ENCODE peak calls at places on chromosomes 3 and 15, in nine cellular contexts. One of them, this sample, is unnamed.
A peak's percentile ranks its signal among the peaks of the same experiment; 100 is the strongest.

GRCh38 chr15:89492934-89493631 is 3.3 kb downstream of the RHCG start:
- DNase-seq in MM.1S: no peak
- DNase-seq in hepatocyte: no peak
- DNase-seq in GM23248: no peak
- DNase-seq in PC-3: no peak
- DNase-seq in HCT116: no peak
- DNase-seq in neural progenitor cell: no peak
- DNase-seq in GM23338: no peak
- DNase-seq in SK-N-SH: no peak
- DNase-seq in this sample: no peak

GRCh38 chr3:23174426-23175039 is 28.6 kb upstream of the UBE2E2 start:
- DNase-seq in MM.1S: no peak
- DNase-seq in hepatocyte: no peak
- DNase-seq in GM23248: no peak
- DNase-seq in PC-3: no peak
- DNase-seq in HCT116: no peak
- DNase-seq in neural progenitor cell: peak; percentile 51
- DNase-seq in GM23338: peak; percentile 26
- DNase-seq in SK-N-SH: peak; percentile 12
- DNase-seq in this sample: no peak

GRCh38 chr3:99119312-99119810 is 217.9 kb upstream of the DCBLD2 start:
- DNase-seq in MM.1S: no peak
- DNase-seq in hepatocyte: no peak
- DNase-seq in GM23248: peak; percentile 15
- DNase-seq in PC-3: peak; percentile 16
- DNase-seq in HCT116: no peak
- DNase-seq in neural progenitor cell: no peak
- DNase-seq in GM23338: no peak
- DNase-seq in SK-N-SH: no peak
- DNase-seq in this sample: no peak

GRCh38 chr3:180646187-180646790 is 33.0 kb downstream of the CCDC39 start:
- DNase-seq in MM.1S: peak; percentile 24
- DNase-seq in hepatocyte: no peak
- DNase-seq in GM23248: peak; percentile 7
- DNase-seq in PC-3: peak; percentile 24
- DNase-seq in HCT116: peak; percentile 2
- DNase-seq in neural progenitor cell: no peak
- DNase-seq in GM23338: peak; percentile 39
- DNase-seq in SK-N-SH: peak; percentile 7
- DNase-seq in this sample: no peak

GRCh38 chr3:14402304-14402811 is at the start of gene SLC6A6:
- DNase-seq in MM.1S: peak; percentile 98
- DNase-seq in hepatocyte: peak; percentile 98
- DNase-seq in GM23248: peak; percentile 95
- DNase-seq in PC-3: peak; percentile 98
- DNase-seq in HCT116: peak; percentile 92
- DNase-seq in neural progenitor cell: peak; percentile 97
- DNase-seq in GM23338: peak; percentile 98
- DNase-seq in SK-N-SH: peak; percentile 96
- DNase-seq in this sample: peak; percentile 99

GRCh38 chr3:189455796-189456195 is 175.4 kb upstream of the TP63 start:
- DNase-seq in MM.1S: no peak
- DNase-seq in hepatocyte: no peak
- DNase-seq in GM23248: no peak
- DNase-seq in PC-3: no peak
- DNase-seq in HCT116: no peak
- DNase-seq in neural progenitor cell: no peak
- DNase-seq in GM23338: no peak
- DNase-seq in SK-N-SH: no peak
- DNase-seq in this sample: no peak

GRCh38 chr3:71304261-71304646 is 279.3 kb downstream of the FOXP1 start:
- DNase-seq in MM.1S: no peak
- DNase-seq in hepatocyte: no peak
- DNase-seq in GM23248: no peak
- DNase-seq in PC-3: no peak
- DNase-seq in HCT116: no peak
- DNase-seq in neural progenitor cell: no peak
- DNase-seq in GM23338: peak; percentile 35
- DNase-seq in SK-N-SH: no peak
- DNase-seq in this sample: no peak

GRCh38 chr3:139935071-139935865 is at the start of gene CLSTN2:
- DNase-seq in MM.1S: peak; percentile 70
- DNase-seq in hepatocyte: peak; percentile 88
- DNase-seq in GM23248: peak; percentile 66
- DNase-seq in PC-3: no peak
- DNase-seq in HCT116: no peak
- DNase-seq in neural progenitor cell: peak; percentile 92
- DNase-seq in GM23338: peak; percentile 79
- DNase-seq in SK-N-SH: peak; percentile 92
- DNase-seq in this sample: no peak

GRCh38 chr3:196650740-196651311 is 11.3 kb downstream of the NRROS start:
- DNase-seq in MM.1S: no peak
- DNase-seq in hepatocyte: peak; percentile 84
- DNase-seq in GM23248: peak; percentile 99
- DNase-seq in PC-3: peak; percentile 92
- DNase-seq in HCT116: no peak
- DNase-seq in neural progenitor cell: no peak
- DNase-seq in GM23338: no peak
- DNase-seq in SK-N-SH: peak; percentile 87
- DNase-seq in this sample: no peak

GRCh38 chr3:38541800-38542199 is 45.7 kb downstream of the EXOG start:
- DNase-seq in MM.1S: no peak
- DNase-seq in hepatocyte: no peak
- DNase-seq in GM23248: no peak
- DNase-seq in PC-3: no peak
- DNase-seq in HCT116: no peak
- DNase-seq in neural progenitor cell: no peak
- DNase-seq in GM23338: no peak
- DNase-seq in SK-N-SH: peak; percentile 47
- DNase-seq in this sample: no peak

GRCh38 chr3:185677146-185677829 is 91.2 kb downstream of the SENP2 start:
- DNase-seq in MM.1S: peak; percentile 76
- DNase-seq in hepatocyte: peak; percentile 78
- DNase-seq in GM23248: peak; percentile 86
- DNase-seq in PC-3: peak; percentile 98
- DNase-seq in HCT116: peak; percentile 69
- DNase-seq in neural progenitor cell: peak; percentile 73
- DNase-seq in GM23338: peak; percentile 91
- DNase-seq in SK-N-SH: peak; percentile 56
- DNase-seq in this sample: peak; percentile 40

GRCh38 chr3:13173186-13173585 is 100.0 kb upstream of the IQSEC1 start:
- DNase-seq in MM.1S: no peak
- DNase-seq in hepatocyte: no peak
- DNase-seq in GM23248: no peak
- DNase-seq in PC-3: no peak
- DNase-seq in HCT116: no peak
- DNase-seq in neural progenitor cell: no peak
- DNase-seq in GM23338: no peak
- DNase-seq in SK-N-SH: no peak
- DNase-seq in this sample: no peak

GRCh38 chr3:177673105-177673804 is 476.0 kb upstream of the TBL1XR1 start:
- DNase-seq in MM.1S: no peak
- DNase-seq in hepatocyte: peak; percentile 57
- DNase-seq in GM23248: peak; percentile 94
- DNase-seq in PC-3: no peak
- DNase-seq in HCT116: no peak
- DNase-seq in neural progenitor cell: no peak
- DNase-seq in GM23338: no peak
- DNase-seq in SK-N-SH: no peak
- DNase-seq in this sample: no peak

GRCh38 chr3:194134757-194135515 is 1.0 kb upstream of the HES1 start:
- DNase-seq in MM.1S: peak; percentile 99
- DNase-seq in hepatocyte: peak; percentile 98
- DNase-seq in GM23248: peak; percentile 98
- DNase-seq in PC-3: peak; percentile 97
- DNase-seq in HCT116: peak; percentile 88
- DNase-seq in neural progenitor cell: peak; percentile 95
- DNase-seq in GM23338: peak; percentile 92
- DNase-seq in SK-N-SH: peak; percentile 93
- DNase-seq in this sample: peak; percentile 95

GRCh38 chr3:51679318-51679717 is 8.3 kb downstream of the TEX264 start:
- DNase-seq in MM.1S: no peak
- DNase-seq in hepatocyte: no peak
- DNase-seq in GM23248: no peak
- DNase-seq in PC-3: no peak
- DNase-seq in HCT116: no peak
- DNase-seq in neural progenitor cell: no peak
- DNase-seq in GM23338: no peak
- DNase-seq in SK-N-SH: no peak
- DNase-seq in this sample: no peak

GRCh38 chr15:89647191-89647851 is 7.9 kb downstream of the KIF7 start:
- DNase-seq in MM.1S: peak; percentile 57
- DNase-seq in hepatocyte: peak; percentile 79
- DNase-seq in GM23248: peak; percentile 69
- DNase-seq in PC-3: peak; percentile 72
- DNase-seq in HCT116: peak; percentile 23
- DNase-seq in neural progenitor cell: peak; percentile 82
- DNase-seq in GM23338: peak; percentile 85
- DNase-seq in SK-N-SH: peak; percentile 94
- DNase-seq in this sample: peak; percentile 51

GRCh38 chr3:148453764-148454163 is 243.9 kb upstream of the AGTR1 start:
- DNase-seq in MM.1S: no peak
- DNase-seq in hepatocyte: peak; percentile 9
- DNase-seq in GM23248: no peak
- DNase-seq in PC-3: no peak
- DNase-seq in HCT116: no peak
- DNase-seq in neural progenitor cell: no peak
- DNase-seq in GM23338: no peak
- DNase-seq in SK-N-SH: no peak
- DNase-seq in this sample: no peak

GRCh38 chr3:188243124-188243795 is 89.3 kb downstream of the LPP start:
- DNase-seq in MM.1S: no peak
- DNase-seq in hepatocyte: no peak
- DNase-seq in GM23248: peak; percentile 25
- DNase-seq in PC-3: peak; percentile 64
- DNase-seq in HCT116: no peak
- DNase-seq in neural progenitor cell: no peak
- DNase-seq in GM23338: no peak
- DNase-seq in SK-N-SH: no peak
- DNase-seq in this sample: peak; percentile 51

GRCh38 chr15:66570842-66571241 is 5.0 kb upstream of the LCTL start:
- DNase-seq in MM.1S: no peak
- DNase-seq in hepatocyte: no peak
- DNase-seq in GM23248: no peak
- DNase-seq in PC-3: no peak
- DNase-seq in HCT116: no peak
- DNase-seq in neural progenitor cell: no peak
- DNase-seq in GM23338: no peak
- DNase-seq in SK-N-SH: no peak
- DNase-seq in this sample: no peak
- TF ChIP-seq EZH2phosphoT487 in MM.1S: no peak
- TF ChIP-seq EZH2phosphoT487 in hepatocyte: no peak
- TF ChIP-seq EZH2phosphoT487 in GM23248: no peak
- TF ChIP-seq EZH2phosphoT487 in PC-3: no peak
- TF ChIP-seq EZH2phosphoT487 in HCT116: no peak
- TF ChIP-seq EZH2phosphoT487 in neural progenitor cell: no peak
- TF ChIP-seq EZH2phosphoT487 in GM23338: no peak
- TF ChIP-seq EZH2phosphoT487 in SK-N-SH: no peak
- TF ChIP-seq EZH2phosphoT487 in this sample: no peak

DNA sequence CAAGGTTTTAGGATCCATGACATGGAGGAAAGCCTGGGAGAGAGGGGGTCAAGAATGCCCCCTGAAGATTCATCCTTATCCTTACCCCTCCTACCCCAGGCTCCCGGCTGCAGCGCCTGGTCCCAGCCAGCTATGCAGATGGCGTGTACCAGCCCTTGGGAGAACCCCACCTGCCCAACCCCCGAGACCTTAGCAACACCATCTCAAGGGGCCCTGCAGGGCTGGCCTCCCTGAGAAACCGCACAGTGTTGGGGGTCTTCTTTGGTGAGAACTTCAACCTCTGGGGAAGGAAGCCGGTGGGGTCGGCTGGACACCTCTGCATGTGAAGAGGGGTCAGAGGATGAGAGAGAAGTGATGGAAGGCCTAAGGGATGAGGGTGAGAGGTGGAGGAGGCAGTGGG is 4.3 kb downstream of the DUOX1 start:
- DNase-seq in MM.1S: no peak
- DNase-seq in hepatocyte: no peak
- DNase-seq in GM23248: no peak
- DNase-seq in PC-3: no peak
- DNase-seq in HCT116: no peak
- DNase-seq in neural progenitor cell: no peak
- DNase-seq in GM23338: no peak
- DNase-seq in SK-N-SH: no peak
- DNase-seq in this sample: no peak
- TF ChIP-seq EZH2phosphoT487 in MM.1S: no peak
- TF ChIP-seq EZH2phosphoT487 in hepatocyte: no peak
- TF ChIP-seq EZH2phosphoT487 in GM23248: no peak
- TF ChIP-seq EZH2phosphoT487 in PC-3: no peak
- TF ChIP-seq EZH2phosphoT487 in HCT116: no peak
- TF ChIP-seq EZH2phosphoT487 in neural progenitor cell: no peak
- TF ChIP-seq EZH2phosphoT487 in GM23338: no peak
- TF ChIP-seq EZH2phosphoT487 in SK-N-SH: no peak
- TF ChIP-seq EZH2phosphoT487 in this sample: no peak

DNA sequence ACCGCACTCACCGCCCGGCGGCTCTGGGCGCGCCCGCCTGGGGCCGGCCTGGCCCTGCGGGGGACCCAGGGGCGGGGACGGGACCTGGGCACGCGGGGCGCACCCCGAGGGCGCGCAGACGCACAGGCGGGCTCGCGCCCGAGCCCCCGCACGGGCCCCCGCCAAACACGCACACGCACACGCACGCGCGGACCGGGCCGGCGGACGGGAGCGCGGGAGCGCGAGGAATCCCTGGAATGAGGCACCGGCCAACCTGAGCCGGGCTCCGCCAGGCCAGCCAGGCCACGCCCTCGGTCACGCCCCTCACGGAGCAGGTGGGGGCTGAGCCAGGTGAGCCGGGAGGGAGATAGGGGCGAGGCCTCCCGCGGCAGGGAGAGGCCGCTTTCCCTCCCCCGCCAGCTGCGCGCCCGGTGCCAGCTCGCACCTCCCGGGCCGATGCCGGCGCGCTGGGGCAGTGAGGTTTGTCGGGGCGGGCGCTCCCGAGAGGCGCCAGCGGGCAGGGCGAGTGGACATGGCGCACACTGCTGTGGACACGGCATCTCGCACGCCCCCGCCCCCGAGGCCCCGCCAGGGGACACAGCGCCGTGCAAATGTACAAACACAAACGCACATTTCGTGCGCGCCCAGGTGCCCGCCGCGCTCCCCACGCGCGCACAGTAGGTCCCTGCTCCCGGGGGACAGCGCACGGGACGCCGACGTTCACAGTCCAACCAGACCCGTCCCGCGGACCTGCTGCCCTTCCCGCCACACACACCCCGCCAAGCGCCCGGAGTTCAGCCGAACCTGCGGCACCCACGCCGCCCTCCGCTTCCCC is 75.9 kb upstream of the VGLL4 start:
- DNase-seq in MM.1S: peak; percentile 94
- DNase-seq in hepatocyte: peak; percentile 96
- DNase-seq in GM23248: peak; percentile 80
- DNase-seq in PC-3: peak; percentile 97
- DNase-seq in HCT116: peak; percentile 78
- DNase-seq in neural progenitor cell: peak; percentile 93
- DNase-seq in GM23338: peak; percentile 94
- DNase-seq in SK-N-SH: peak; percentile 90
- DNase-seq in this sample: peak; percentile 88
- TF ChIP-seq EZH2phosphoT487 in MM.1S: no peak
- TF ChIP-seq EZH2phosphoT487 in hepatocyte: no peak
- TF ChIP-seq EZH2phosphoT487 in GM23248: no peak
- TF ChIP-seq EZH2phosphoT487 in PC-3: peak; percentile 35
- TF ChIP-seq EZH2phosphoT487 in HCT116: no peak
- TF ChIP-seq EZH2phosphoT487 in neural progenitor cell: no peak
- TF ChIP-seq EZH2phosphoT487 in GM23338: no peak
- TF ChIP-seq EZH2phosphoT487 in SK-N-SH: no peak
- TF ChIP-seq EZH2phosphoT487 in this sample: no peak

GRCh38 chr15:44882499-44882968 is 74.0 kb upstream of the TERB2 start:
- DNase-seq in MM.1S: no peak
- DNase-seq in hepatocyte: no peak
- DNase-seq in GM23248: no peak
- DNase-seq in PC-3: peak; percentile 16
- DNase-seq in HCT116: no peak
- DNase-seq in neural progenitor cell: no peak
- DNase-seq in GM23338: no peak
- DNase-seq in SK-N-SH: no peak
- DNase-seq in this sample: no peak
- TF ChIP-seq EZH2phosphoT487 in MM.1S: no peak
- TF ChIP-seq EZH2phosphoT487 in hepatocyte: no peak
- TF ChIP-seq EZH2phosphoT487 in GM23248: no peak
- TF ChIP-seq EZH2phosphoT487 in PC-3: no peak
- TF ChIP-seq EZH2phosphoT487 in HCT116: no peak
- TF ChIP-seq EZH2phosphoT487 in neural progenitor cell: no peak
- TF ChIP-seq EZH2phosphoT487 in GM23338: no peak
- TF ChIP-seq EZH2phosphoT487 in SK-N-SH: no peak
- TF ChIP-seq EZH2phosphoT487 in this sample: no peak

This sample was measured in OCI-LY7.